ENCODE peak calls at places on chromosomes 4 and X, in eight cellular contexts. C is osteoblast; Z is HS-27A; M is caudate nucleus; P is activated CD8-positive, alpha-beta memory T cell treated with anti-CD3 and anti-CD28 coated beads, Interleukin-2, amount 50 U/mL, for 48 hours; J is fibroblast of mammary gland; Y is iPS-NIHi11; D is fibroblast of the aortic adventitia. L is an unnamed sample.

GRCh38 chr4:91285485-91285884 is 1018.3 kb upstream of the GRID2 start:
- DNase-seq in Y (no peak), J (no peak), P (no peak), Z (no peak), C (no peak), D (no peak), M (no peak), L (no peak)

GRCh38 chrX:98338544-98338943 is 1454.8 kb downstream of the RPA4 start:
- DNase-seq in P (no peak), C (no peak), Z (no peak), Y (no peak), M (no peak), J (peak; percentile 0), D (no peak), L (no peak)

GRCh38 chr4:24988776-24989175 is 42.0 kb downstream of the LGI2 start:
- DNase-seq in M (no peak), C (peak; percentile 89), J (peak; percentile 62), Y (peak; percentile 77), P (no peak), Z (no peak), D (peak; percentile 74), L (peak; percentile 93)

GRCh38 chrX:154809939-154810665 is 4.8 kb upstream of the MPP1 start:
- DNase-seq in P (no peak), D (peak; percentile 16), M (no peak), J (no peak), Z (no peak), C (no peak), Y (no peak), L (no peak)

GRCh38 chrX:133523526-133523925 is 108.2 kb upstream of the GPC4 start:
- DNase-seq in P (no peak), Z (no peak), Y (no peak), M (no peak), C (no peak), D (no peak), J (no peak), L (no peak)

GRCh38 chr4:99711657-99712056 is 54.0 kb upstream of the C4orf54 start:
- DNase-seq in Z (no peak), J (no peak), M (no peak), P (no peak), D (no peak), Y (no peak), C (no peak), L (no peak)

GRCh38 chrX:130120321-130120731 is 10.0 kb upstream of the ELF4 start:
- DNase-seq in C (no peak), P (no peak), M (no peak), Z (no peak), D (no peak), J (no peak), Y (peak; percentile 56), L (peak; percentile 85)

GRCh38 chr4:8528713-8529112 is 51.5 kb upstream of the GPR78 start:
- DNase-seq in J (peak; percentile 77), Y (no peak), Z (no peak), D (peak; percentile 32), C (peak; percentile 64), P (no peak), M (no peak), L (no peak)

GRCh38 chrX:37824491-37825224 is 22.7 kb downstream of the DYNLT3 start:
- DNase-seq in M (no peak), Z (no peak), J (no peak), Y (no peak), P (no peak), C (no peak), D (no peak), L (no peak)

GRCh38 chr4:1872918-1873269 is 1.7 kb downstream of the NSD2 start:
- DNase-seq in C (peak; percentile 90), Y (no peak), Z (peak; percentile 61), J (peak; percentile 81), M (no peak), D (peak; percentile 70), P (no peak), L (no peak)

GRCh38 chrX:40448793-40449192 is 132.0 kb upstream of the ATP6AP2 start:
- DNase-seq in M (no peak), C (no peak), D (no peak), J (no peak), Y (no peak), Z (no peak), P (no peak), L (peak; percentile 56)

GRCh38 chrX:16458208-16458607 is 191.8 kb upstream of the S100G start:
- DNase-seq in D (no peak), M (no peak), P (no peak), J (no peak), Y (no peak), C (no peak), Z (no peak), L (no peak)

GRCh38 chrX:2500091-2500680 is 590 bp downstream of the DHRSX start:
- DNase-seq in P (peak; percentile 67), M (no peak), J (peak; percentile 77), C (peak; percentile 96), D (peak; percentile 48), Y (peak; percentile 79), Z (no peak), L (peak; percentile 75)

GRCh38 chrX:137031517-137032377 is 2.0 kb downstream of the GPR101 start:
- DNase-seq in J (peak; percentile 44), C (peak; percentile 87), M (peak; percentile 4), Y (peak; percentile 38), Z (no peak), P (peak; percentile 57), D (peak; percentile 37), L (peak; percentile 82)

GRCh38 chr4:139786494-139787354 is 121.1 kb downstream of the MGST2 start:
- DNase-seq in C (no peak), J (no peak), Y (no peak), Z (no peak), M (no peak), D (no peak), P (no peak), L (no peak)

L was measured in ELF-1.